ENCODE peak calls at places on chromosomes 11 and 22, in nine cellular contexts. W is nephron progenitor cell, P is heart right ventricle, U is body of pancreas, K is fibroblast of lung, N is fibroblast of the aortic adventitia, D is cardiac muscle cell, V is Peyer's patch, L is GM06990. I is an unnamed sample.

GRCh38 chr11:66288138-66288865 is 641 bp downstream of the YIF1A start:
- DNase-seq in W (no peak), P (no peak), U (peak), K (no peak), N (no peak), D (no peak), V (peak), L (no peak), I (no peak)

GRCh38 chr22:30210235-30210831 is 36.2 kb downstream of the LIF start:
- DNase-seq in W (no peak), P (no peak), U (peak), K (peak), N (peak), D (no peak), V (no peak), L (no peak), I (no peak)

GRCh38 chr11:85718991-85719807 is 33.2 kb upstream of the CCDC89 start:
- DNase-seq in W (peak), P (peak), U (peak), K (peak), N (peak), D (no peak), V (no peak), L (no peak), I (no peak)

GRCh38 chr22:31504282-31504681 is 7.9 kb downstream of the SFI1 start:
- DNase-seq in W (no peak), P (no peak), U (no peak), K (peak), N (peak), D (no peak), V (no peak), L (no peak), I (no peak)

GRCh38 chr11:3130269-3131071 is 34.6 kb downstream of the OSBPL5 start:
- DNase-seq in W (no peak), P (peak), U (peak), K (no peak), N (no peak), D (no peak), V (peak), L (no peak), I (no peak)

GRCh38 chr11:128208329-128209220 is 378.8 kb downstream of the ETS1 start:
- DNase-seq in W (no peak), P (no peak), U (peak), K (peak), N (peak), D (no peak), V (no peak), L (no peak), I (no peak)

GRCh38 chr11:20762980-20763379 is 93.6 kb downstream of the NELL1 start:
- DNase-seq in W (no peak), P (no peak), U (no peak), K (no peak), N (no peak), D (no peak), V (no peak), L (no peak), I (no peak)

GRCh38 chr11:47886096-47886495 is 37.9 kb upstream of the NUP160 start:
- DNase-seq in W (no peak), P (no peak), U (peak), K (peak), N (peak), D (no peak), V (no peak), L (no peak), I (no peak)

GRCh38 chr11:132171031-132171430 is 800.6 kb downstream of the NTM start:
- DNase-seq in W (no peak), P (no peak), U (no peak), K (no peak), N (no peak), D (no peak), V (no peak), L (no peak), I (no peak)

GRCh38 chr11:27718346-27718852 is 18.1 kb upstream of the BDNF start:
- DNase-seq in W (peak), P (no peak), U (no peak), K (peak), N (peak), D (peak), V (no peak), L (no peak), I (no peak)

GRCh38 chr11:27716216-27716615 is 16.0 kb upstream of the BDNF start:
- DNase-seq in W (no peak), P (no peak), U (no peak), K (no peak), N (no peak), D (no peak), V (no peak), L (no peak), I (no peak)

GRCh38 chr11:27716850-27717249 is 16.6 kb upstream of the BDNF start:
- DNase-seq in W (no peak), P (no peak), U (no peak), K (peak), N (peak), D (no peak), V (no peak), L (no peak), I (no peak)

GRCh38 chr11:27717801-27718229 is 17.6 kb upstream of the BDNF start:
- DNase-seq in W (peak), P (no peak), U (no peak), K (peak), N (peak), D (no peak), V (no peak), L (no peak), I (no peak)

GRCh38 chr11:27717377-27717776 is 17.1 kb upstream of the BDNF start:
- DNase-seq in W (no peak), P (no peak), U (no peak), K (peak), N (peak), D (no peak), V (no peak), L (no peak), I (no peak)
- TF ChIP-seq CTCF in W (peak), P (peak), U (no peak), K (peak), N (peak), D (peak), V (no peak), L (peak), I (no peak)

DNA sequence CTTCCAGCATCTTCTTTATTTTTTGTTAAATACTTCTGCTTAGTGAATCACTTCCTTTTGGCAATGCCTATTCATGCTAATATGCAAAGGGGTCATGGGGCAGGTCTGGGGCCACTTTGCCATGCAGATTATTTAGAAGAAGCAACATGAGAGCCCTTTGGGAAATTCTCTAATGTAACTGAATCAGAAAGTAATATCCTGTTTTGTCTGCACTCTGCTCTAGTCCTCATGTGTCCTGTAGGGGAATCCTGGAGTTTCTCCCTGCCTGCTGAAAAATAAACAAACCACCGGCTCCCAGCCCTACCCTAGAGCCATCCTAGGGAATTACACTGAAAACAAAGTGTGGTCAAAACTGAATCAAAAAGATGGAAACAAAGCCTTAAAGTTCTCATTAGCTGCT is 176.4 kb upstream of the POU2AF2 start:
- DNase-seq in W (no peak), P (no peak), U (no peak), K (peak), N (peak), D (no peak), V (no peak), L (no peak), I (no peak)
- TF ChIP-seq CTCF in W (no peak), P (no peak), U (no peak), K (peak), N (peak), D (peak), V (no peak), L (no peak), I (no peak)

GRCh38 chr11:88434333-88434976 is 96.9 kb upstream of the CTSC start:
- DNase-seq in W (no peak), P (no peak), U (no peak), K (no peak), N (no peak), D (no peak), V (no peak), L (peak), I (no peak)
- TF ChIP-seq CTCF in W (no peak), P (no peak), U (no peak), K (no peak), N (no peak), D (no peak), V (no peak), L (no peak), I (no peak)

GRCh38 chr11:121497176-121497995 is 44.6 kb upstream of the SORL1-AS1 start:
- DNase-seq in W (no peak), P (no peak), U (no peak), K (no peak), N (no peak), D (no peak), V (no peak), L (no peak), I (no peak)

GRCh38 chr11:121499405-121499804 is 46.6 kb upstream of the SORL1-AS1 start:
- DNase-seq in W (no peak), P (no peak), U (no peak), K (no peak), N (no peak), D (no peak), V (no peak), L (no peak), I (no peak)

GRCh38 chr11:121489823-121490222 is 37.1 kb upstream of the SORL1-AS1 start:
- DNase-seq in W (no peak), P (no peak), U (no peak), K (no peak), N (no peak), D (no peak), V (no peak), L (no peak), I (no peak)

GRCh38 chr11:121500275-121500674 is 47.5 kb upstream of the SORL1-AS1 start:
- DNase-seq in W (no peak), P (no peak), U (no peak), K (no peak), N (no peak), D (no peak), V (no peak), L (no peak), I (no peak)

GRCh38 chr11:121494355-121495099 is 41.8 kb upstream of the SORL1-AS1 start:
- DNase-seq in W (no peak), P (no peak), U (no peak), K (no peak), N (no peak), D (no peak), V (no peak), L (peak), I (no peak)
- TF ChIP-seq CTCF in W (no peak), P (no peak), U (no peak), K (no peak), N (no peak), D (no peak), V (no peak), L (no peak), I (no peak)

GRCh38 chr11:9754041-9754471 is 90.2 kb downstream of the SWAP70 start:
- DNase-seq in W (no peak), P (no peak), U (no peak), K (no peak), N (peak), D (no peak), V (no peak), L (no peak), I (no peak)
- TF ChIP-seq CTCF in W (no peak), P (no peak), U (no peak), K (no peak), N (no peak), D (no peak), V (no peak), L (no peak), I (no peak)

GRCh38 chr11:119491753-119492455 is 68.9 kb upstream of the THY1 start:
- DNase-seq in W (no peak), P (no peak), U (no peak), K (peak), N (peak), D (no peak), V (no peak), L (no peak), I (no peak)
- TF ChIP-seq CTCF in W (peak), P (peak), U (no peak), K (peak), N (peak), D (peak), V (no peak), L (peak), I (no peak)

GRCh38 chr11:17719940-17720795 is 797 bp downstream of the MYOD1 start:
- DNase-seq in W (peak), P (no peak), U (no peak), K (peak), N (no peak), D (peak), V (no peak), L (no peak), I (no peak)

GRCh38 chr11:17720796-17721171 is 1.4 kb downstream of the MYOD1 start:
- DNase-seq in W (no peak), P (no peak), U (no peak), K (no peak), N (no peak), D (peak), V (no peak), L (no peak), I (no peak)

GRCh38 chr11:17721242-17721999 is 2.0 kb downstream of the MYOD1 start:
- DNase-seq in W (peak), P (no peak), U (no peak), K (no peak), N (no peak), D (no peak), V (no peak), L (no peak), I (no peak)

GRCh38 chr11:17724020-17724908 is 4.9 kb downstream of the MYOD1 start:
- DNase-seq in W (no peak), P (no peak), U (no peak), K (no peak), N (no peak), D (no peak), V (no peak), L (no peak), I (no peak)

GRCh38 chr11:17722000-17722643 is 2.8 kb downstream of the MYOD1 start:
- DNase-seq in W (peak), P (no peak), U (no peak), K (peak), N (peak), D (no peak), V (no peak), L (no peak), I (no peak)
- TF ChIP-seq CTCF in W (peak), P (peak), U (no peak), K (peak), N (peak), D (peak), V (no peak), L (no peak), I (no peak)

GRCh38 chr11:94543695-94544581 is at the start of gene FUT4:
- DNase-seq in W (peak), P (peak), U (peak), K (peak), N (peak), D (peak), V (peak), L (peak), I (peak)
- TF ChIP-seq CTCF in W (no peak), P (peak), U (no peak), K (no peak), N (no peak), D (no peak), V (no peak), L (peak), I (no peak)

GRCh38 chr11:46293616-46294015 is 16.2 kb downstream of the CREB3L1 start:
- DNase-seq in W (no peak), P (no peak), U (no peak), K (peak), N (peak), D (no peak), V (no peak), L (no peak), I (no peak)
- TF ChIP-seq CTCF in W (no peak), P (no peak), U (no peak), K (no peak), N (no peak), D (no peak), V (no peak), L (no peak), I (no peak)